ENCODE peak calls at places on chromosomes 7 and 10, in ten cellular contexts. X, S, N, A, O, W, P, G, B and M are unnamed samples.
A peak's percentile ranks its signal among the peaks of the same experiment; 100 is the strongest.

GRCh38 chr10:123061865-123062264 is 53.1 kb downstream of the ACADSB start:
- DNase-seq in X (no peak), S (no peak), N (no peak), A (no peak), O (no peak), W (no peak), P (no peak), G (no peak), B (no peak), M (no peak)

GRCh38 chr7:107386543-107386900 is 83.3 kb upstream of the GPR22 start:
- DNase-seq in X (no peak), S (no peak), N (no peak), A (no peak), O (no peak), W (no peak), P (no peak), G (no peak), B (no peak), M (no peak)

GRCh38 chr10:47410271-47410670 is 26.2 kb upstream of the ZNF488 start:
- DNase-seq in X (no peak), S (no peak), N (no peak), A (no peak), O (no peak), W (no peak), P (no peak), G (no peak), B (no peak), M (no peak)

GRCh38 chr7:27192546-27193334 is 7.2 kb downstream of the HOXA13 start:
- DNase-seq in X (no peak), S (no peak), N (no peak), A (no peak), O (no peak), W (no peak), P (peak; percentile 73), G (no peak), B (no peak), M (no peak)

GRCh38 chr10:27625452-27626345 is 119.9 kb downstream of the MKX start:
- DNase-seq in X (no peak), S (no peak), N (no peak), A (no peak), O (no peak), W (peak; percentile 76), P (peak; percentile 33), G (no peak), B (no peak), M (no peak)

GRCh38 chr10:71080381-71081228 is 131.8 kb upstream of the UNC5B start:
- DNase-seq in X (no peak), S (no peak), N (no peak), A (no peak), O (no peak), W (no peak), P (peak; percentile 15), G (no peak), B (no peak), M (no peak)

GRCh38 chr10:130215076-130215917 is 79.1 kb downstream of the GLRX3 start:
- DNase-seq in X (no peak), S (no peak), N (no peak), A (no peak), O (no peak), W (no peak), P (no peak), G (no peak), B (no peak), M (no peak)

GRCh38 chr7:18064242-18064838 is 36.7 kb upstream of the PRPS1L1 start:
- DNase-seq in X (no peak), S (no peak), N (no peak), A (no peak), O (no peak), W (peak; percentile 5), P (no peak), G (peak; percentile 36), B (no peak), M (peak; percentile 39)

GRCh38 chr10:109287858-109288257 is 635.5 kb downstream of the XPNPEP1 start:
- DNase-seq in X (no peak), S (no peak), N (no peak), A (no peak), O (no peak), W (no peak), P (no peak), G (no peak), B (no peak), M (no peak)

GRCh38 chr7:156104501-156105336 is 292.5 kb upstream of the SHH start:
- DNase-seq in X (no peak), S (no peak), N (no peak), A (no peak), O (no peak), W (no peak), P (no peak), G (no peak), B (no peak), M (no peak)

GRCh38 chr7:37083311-37084096 is 359.2 kb upstream of the AOAH start:
- DNase-seq in X (peak; percentile 68), S (peak; percentile 3), N (no peak), A (no peak), O (no peak), W (peak; percentile 81), P (no peak), G (peak; percentile 28), B (no peak), M (no peak)

GRCh38 chr10:79179404-79180309 is 110.9 kb downstream of the ZMIZ1 start:
- DNase-seq in X (no peak), S (peak; percentile 27), N (no peak), A (no peak), O (no peak), W (no peak), P (peak; percentile 92), G (no peak), B (no peak), M (no peak)

GRCh38 chr10:123633106-123633505 is 33.0 kb upstream of the GPR26 start:
- DNase-seq in X (no peak), S (no peak), N (no peak), A (no peak), O (no peak), W (peak; percentile 52), P (no peak), G (no peak), B (no peak), M (no peak)

GRCh38 chr10:109343293-109343692 is 580.0 kb downstream of the XPNPEP1 start:
- DNase-seq in X (peak; percentile 2), S (peak; percentile 32), N (no peak), A (no peak), O (no peak), W (peak; percentile 56), P (no peak), G (peak; percentile 1), B (no peak), M (no peak)

GRCh38 chr10:8179081-8179480 is 124.6 kb downstream of the GATA3 start:
- DNase-seq in X (no peak), S (no peak), N (no peak), A (no peak), O (no peak), W (no peak), P (no peak), G (no peak), B (no peak), M (no peak)

GRCh38 chr7:101936612-101937231 is 119.3 kb downstream of the CUX1 start:
- DNase-seq in X (no peak), S (peak; percentile 36), N (no peak), A (no peak), O (no peak), W (peak; percentile 59), P (peak; percentile 72), G (peak; percentile 52), B (no peak), M (no peak)

GRCh38 chr10:22683995-22684305 is 30.4 kb downstream of the PIP4K2A start:
- DNase-seq in X (no peak), S (no peak), N (no peak), A (no peak), O (no peak), W (no peak), P (no peak), G (no peak), B (no peak), M (no peak)

GRCh38 chr7:26667514-26668133 is 196.8 kb downstream of the SKAP2 start:
- DNase-seq in X (peak; percentile 84), S (peak; percentile 93), N (peak; percentile 54), A (peak; percentile 47), O (peak; percentile 8), W (peak; percentile 93), P (peak; percentile 30), G (peak; percentile 92), B (peak; percentile 9), M (peak; percentile 62)

GRCh38 chr10:12605580-12606405 is 256.4 kb downstream of the CAMK1D start:
- DNase-seq in X (peak; percentile 44), S (peak; percentile 65), N (peak; percentile 77), A (peak; percentile 85), O (peak; percentile 19), W (peak; percentile 81), P (peak; percentile 48), G (peak; percentile 7), B (no peak), M (no peak)

GRCh38 chr7:100486753-100487446 is 3.2 kb downstream of the NYAP1 start:
- DNase-seq in X (no peak), S (peak; percentile 27), N (no peak), A (no peak), O (no peak), W (peak; percentile 26), P (peak; percentile 82), G (no peak), B (no peak), M (no peak)
- H3K4me3 ChIP-seq in X (no peak overlapping the region), S (no peak overlapping the region), N (no peak overlapping the region), A (no peak overlapping the region), O (no peak overlapping the region), W (no peak overlapping the region), P (no peak overlapping the region), G (no peak overlapping the region), B (no peak overlapping the region), M (no peak overlapping the region)

DNA sequence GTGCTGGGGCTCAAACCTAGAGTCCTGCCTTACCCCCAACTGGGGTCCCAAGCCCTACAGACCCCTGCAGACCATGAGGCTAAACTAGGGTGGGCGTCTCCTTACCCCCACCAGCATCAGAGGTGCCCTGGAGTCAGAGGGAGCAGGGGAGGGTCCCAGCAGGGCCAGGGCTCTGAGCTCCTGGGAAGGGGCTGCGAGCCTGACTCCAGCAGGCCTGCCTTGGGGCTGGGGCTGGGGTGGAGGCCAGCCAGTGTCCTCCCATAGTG is 1.3 kb downstream of the SNCG start:
- DNase-seq in X (no peak), S (no peak), N (no peak), A (no peak), O (no peak), W (no peak), P (peak; percentile 63), G (no peak), B (no peak), M (no peak)
- H3K4me3 ChIP-seq in X (no peak overlapping the region), S (no peak overlapping the region), N (no peak overlapping the region), A (no peak overlapping the region), O (no peak overlapping the region), W (no peak overlapping the region), P (no peak overlapping the region), G (no peak overlapping the region), B (no peak overlapping the region), M (no peak overlapping the region)

GRCh38 chr7:70630647-70631457 is 501.1 kb upstream of the GALNT17 start:
- DNase-seq in X (peak; percentile 26), S (peak; percentile 75), N (no peak), A (no peak), O (no peak), W (peak; percentile 58), P (peak; percentile 49), G (peak; percentile 6), B (no peak), M (no peak)
- H3K4me3 ChIP-seq in X (no peak overlapping the region), S (no peak overlapping the region), N (no peak overlapping the region), A (no peak overlapping the region), O (no peak overlapping the region), W (no peak overlapping the region), P (no peak overlapping the region), G (no peak overlapping the region), B (no peak overlapping the region), M (no peak overlapping the region)

DNA sequence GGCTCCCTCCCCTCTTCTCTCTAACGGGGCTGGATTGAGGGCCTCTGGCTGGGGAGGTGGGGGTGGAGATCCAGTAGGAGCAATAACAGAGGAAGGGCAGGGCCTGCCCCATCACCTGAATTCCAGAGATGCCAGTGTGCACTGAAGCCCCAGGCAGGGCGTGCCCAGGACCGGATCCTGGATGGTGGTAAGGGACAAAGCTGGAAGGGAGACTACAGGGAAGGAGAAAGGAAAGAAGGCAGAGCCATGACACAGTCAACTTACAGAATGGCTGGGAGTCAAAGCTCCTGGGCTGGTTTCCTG is 647 bp downstream of the TMEM139 start:
- DNase-seq in X (no peak), S (no peak), N (no peak), A (peak; percentile 62), O (no peak), W (no peak), P (peak; percentile 27), G (no peak), B (no peak), M (no peak)
- H3K4me3 ChIP-seq in X (no peak overlapping the region), S (no peak overlapping the region), N (no peak overlapping the region), A (no peak overlapping the region), O (no peak overlapping the region), W (no peak overlapping the region), P (peak overlapping the region; percentile 44), G (no peak overlapping the region), B (no peak overlapping the region), M (no peak overlapping the region)